ENCODE peak calls at places on chromosomes 2 and 18, in eight cellular contexts. L, Z, H, V, F, D, K and C are unnamed samples.

GRCh38 chr2:181223239-181223638 is 233.9 kb upstream of the ITGA4 start:
- DNase-seq in D (no peak), L (no peak), H (no peak), F (no peak), V (no peak), K (no peak), Z (no peak), C (no peak)

GRCh38 chr2:100592226-100592625 is 29.4 kb downstream of the PDCL3 start:
- DNase-seq in Z (no peak), H (no peak), V (no peak), D (no peak), L (no peak), K (no peak), F (no peak), C (no peak)

GRCh38 chr2:240421396-240421795 is 14.1 kb upstream of the GPC1 start:
- DNase-seq in L (no peak), H (no peak), K (no peak), Z (no peak), F (no peak), V (no peak), D (no peak), C (no peak)

GRCh38 chr2:160010361-160011145 is 51.9 kb downstream of the PLA2R1 start:
- DNase-seq in Z (no peak), H (no peak), L (no peak), K (no peak), V (no peak), F (no peak), D (no peak), C (no peak)

GRCh38 chr2:52210161-52210560 is 1178.2 kb upstream of the NRXN1 start:
- DNase-seq in D (no peak), F (no peak), H (no peak), Z (no peak), V (no peak), L (no peak), K (no peak), C (no peak)

GRCh38 chr2:241135737-241136136 is 13.5 kb downstream of the PASK start:
- DNase-seq in L (no peak), H (no peak), K (no peak), V (no peak), Z (no peak), F (peak; percentile 4), D (no peak), C (no peak)

GRCh38 chr2:181581534-181581933 is 75.4 kb downstream of the CERKL start:
- DNase-seq in K (peak; percentile 19), V (no peak), H (no peak), L (no peak), D (peak; percentile 53), Z (no peak), F (no peak), C (peak; percentile 48)

GRCh38 chr2:238864207-238865014 is 16.5 kb downstream of the TWIST2 start:
- DNase-seq in Z (no peak), H (no peak), V (no peak), D (peak; percentile 76), L (peak; percentile 56), K (peak; percentile 89), F (peak; percentile 90), C (peak; percentile 88)

GRCh38 chr18:73684651-73685050 is 463.0 kb downstream of the FBXO15 start:
- DNase-seq in L (no peak), D (no peak), H (no peak), V (no peak), F (no peak), Z (no peak), K (peak; percentile 16), C (no peak)

GRCh38 chr2:20438334-20439192 is 8.3 kb upstream of the RHOB start:
- DNase-seq in Z (no peak), K (peak; percentile 49), V (no peak), F (no peak), D (no peak), L (no peak), H (no peak), C (no peak)

GRCh38 chr2:20343128-20343527 is 7.5 kb downstream of the PUM2 start:
- DNase-seq in D (no peak), K (peak; percentile 21), V (no peak), H (no peak), F (no peak), L (no peak), Z (no peak), C (no peak)

GRCh38 chr2:219243291-219243761 is 1.9 kb downstream of the GLB1L start:
- DNase-seq in F (no peak), Z (no peak), D (peak; percentile 54), V (no peak), K (no peak), H (no peak), L (no peak), C (no peak)

GRCh38 chr18:55382277-55382805 is 205.7 kb downstream of the TCF4 start:
- DNase-seq in K (no peak), Z (peak; percentile 18), V (no peak), H (no peak), D (no peak), L (no peak), F (no peak), C (no peak)

GRCh38 chr2:168601739-168602138 is 145.7 kb downstream of the CERS6 start:
- DNase-seq in K (no peak), D (no peak), V (no peak), L (no peak), H (no peak), F (no peak), Z (no peak), C (no peak)

GRCh38 chr2:136006658-136007057 is 21.2 kb upstream of the DARS1 start:
- DNase-seq in Z (no peak), V (no peak), H (no peak), K (no peak), L (no peak), D (peak; percentile 54), F (no peak), C (no peak)

GRCh38 chr2:31660812-31661335 is 80.1 kb upstream of the SRD5A2 start:
- DNase-seq in V (no peak), Z (no peak), L (no peak), D (no peak), F (no peak), K (no peak), H (no peak), C (no peak)

GRCh38 chr18:50590625-50591024 is 30.7 kb downstream of the MAPK4 start:
- DNase-seq in Z (no peak), L (no peak), K (no peak), F (no peak), V (no peak), D (no peak), H (no peak), C (no peak)

GRCh38 chr18:21742323-21742687 is 1.7 kb downstream of the MIB1 start:
- DNase-seq in D (no peak), K (no peak), H (no peak), F (no peak), L (no peak), V (no peak), Z (peak; percentile 59), C (no peak)

GRCh38 chr2:99201959-99202678 is 21.1 kb downstream of the MRPL30 start:
- DNase-seq in L (no peak), F (no peak), V (no peak), K (no peak), H (no peak), Z (no peak), D (peak; percentile 13), C (no peak)

GRCh38 chr2:240708457-240708856 is 16.8 kb downstream of the AQP12A start:
- DNase-seq in V (no peak), F (no peak), D (no peak), K (no peak), L (no peak), Z (no peak), H (no peak), C (no peak)

GRCh38 chr2:25309402-25309801 is 32.3 kb downstream of the DNMT3A start:
- DNase-seq in F (peak; percentile 55), V (peak; percentile 86), D (peak; percentile 91), L (peak; percentile 25), Z (peak; percentile 74), H (peak; percentile 60), K (peak; percentile 54), C (peak; percentile 81)

GRCh38 chr2:237259201-237259600 is 154.8 kb downstream of the COL6A3 start:
- DNase-seq in K (no peak), Z (no peak), H (no peak), F (no peak), D (no peak), V (no peak), L (no peak), C (no peak)

GRCh38 chr18:73739098-73739497 is 408.5 kb downstream of the FBXO15 start:
- DNase-seq in F (no peak), H (no peak), Z (no peak), D (no peak), K (no peak), L (no peak), V (no peak), C (no peak)

GRCh38 chr2:146978891-146979555 is 865.8 kb upstream of the ACVR2A start:
- DNase-seq in Z (no peak), V (peak; percentile 10), H (no peak), D (peak; percentile 13), L (no peak), F (no peak), K (no peak), C (no peak)

GRCh38 chr2:113901943-113902342 is 12.1 kb downstream of the ACTR3 start:
- DNase-seq in L (no peak), D (no peak), V (no peak), Z (no peak), K (no peak), F (no peak), H (no peak), C (no peak)

GRCh38 chr2:1617425-1618021 is 126.8 kb downstream of the PXDN start:
- DNase-seq in F (no peak), V (no peak), D (no peak), Z (no peak), H (no peak), L (no peak), K (no peak), C (no peak)

GRCh38 chr2:20429528-20429927 is 17.3 kb upstream of the RHOB start:
- DNase-seq in K (no peak), L (no peak), V (no peak), F (no peak), H (no peak), D (no peak), Z (peak; percentile 22), C (no peak)

GRCh38 chr2:184187421-184187971 is 410.8 kb upstream of the ZNF804A start:
- DNase-seq in Z (no peak), H (no peak), F (no peak), L (no peak), K (no peak), D (no peak), V (no peak), C (no peak)

GRCh38 chr2:199830531-199830930 is 20.5 kb downstream of the FTCDNL1 start:
- DNase-seq in F (no peak), V (peak; percentile 35), Z (no peak), K (no peak), H (no peak), D (no peak), L (no peak), C (no peak)

GRCh38 chr2:128642316-128642715 is 323.6 kb upstream of the HS6ST1 start:
- DNase-seq in L (peak; percentile 4), D (no peak), F (no peak), Z (no peak), V (no peak), K (no peak), H (no peak), C (peak; percentile 14)

GRCh38 chr2:3492951-3493609 is 26.3 kb downstream of the ADI1 start:
- DNase-seq in D (no peak), Z (no peak), V (no peak), L (no peak), K (no peak), H (no peak), F (no peak), C (no peak)

GRCh38 chr2:238287702-238288649 is at the start of gene PER2:
- DNase-seq in K (peak; percentile 85), V (peak; percentile 71), H (peak; percentile 32), L (peak; percentile 27), Z (peak; percentile 69), D (peak; percentile 79), F (peak; percentile 67), C (peak; percentile 66)